ENCODE peak calls at places on chromosomes 5 and 9, in seven cellular contexts. T is fibroblast of mammary gland, Y is mesendoderm, Z is fibroblast of lung, X is left ventricle myocardium inferior, D is body of pancreas, B is A549. N is an unnamed sample.

GRCh38 chr5:117713585-117714198 is 1139.1 kb upstream of the SEMA6A start:
- DNase-seq in T (peak), Y (peak), Z (no peak), X (no peak), D (no peak), B (no peak), N (no peak)

GRCh38 chr5:14762568-14763216 is 98.2 kb downstream of the OTULIN start:
- DNase-seq in T (no peak), Y (no peak), Z (no peak), X (no peak), D (no peak), B (no peak), N (no peak)

GRCh38 chr5:79844571-79844970 is 146.5 kb downstream of the MTX3 start:
- DNase-seq in T (no peak), Y (no peak), Z (no peak), X (no peak), D (no peak), B (no peak), N (no peak)

GRCh38 chr5:164002653-164003052 is 497.2 kb downstream of the MAT2B start:
- DNase-seq in T (peak), Y (no peak), Z (peak), X (no peak), D (no peak), B (no peak), N (no peak)

GRCh38 chr9:86667307-86667706 is 280.0 kb downstream of the GAS1 start:
- DNase-seq in T (peak), Y (no peak), Z (peak), X (no peak), D (no peak), B (no peak), N (peak)

GRCh38 chr5:9069650-9070049 is 476.2 kb downstream of the SEMA5A start:
- DNase-seq in T (no peak), Y (no peak), Z (peak), X (no peak), D (no peak), B (no peak), N (peak)

GRCh38 chr5:79956173-79956670 is 34.8 kb downstream of the MTX3 start:
- DNase-seq in T (peak), Y (peak), Z (peak), X (no peak), D (no peak), B (peak), N (no peak)

GRCh38 chr5:143698534-143698933 is 113.4 kb upstream of the HMHB1 start:
- DNase-seq in T (no peak), Y (no peak), Z (peak), X (no peak), D (no peak), B (no peak), N (no peak)

GRCh38 chr5:55860268-55860667 is 9.1 kb downstream of the IL31RA start:
- DNase-seq in T (no peak), Y (no peak), Z (no peak), X (no peak), D (no peak), B (no peak), N (no peak)

GRCh38 chr9:113504725-113505590 is 41.4 kb downstream of the RGS3 start:
- DNase-seq in T (peak), Y (no peak), Z (no peak), X (no peak), D (peak), B (no peak), N (no peak)

GRCh38 chr9:13354733-13355132 is 75.2 kb upstream of the MPDZ start:
- DNase-seq in T (peak), Y (no peak), Z (peak), X (no peak), D (no peak), B (no peak), N (peak)

GRCh38 chr9:92607088-92607487 is 62.8 kb downstream of the IPPK start:
- DNase-seq in T (peak), Y (no peak), Z (peak), X (no peak), D (no peak), B (no peak), N (peak)

GRCh38 chr5:180133551-180133950 is 62.0 kb upstream of the RNF130 start:
- DNase-seq in T (no peak), Y (no peak), Z (no peak), X (no peak), D (no peak), B (no peak), N (no peak)

GRCh38 chr5:113663879-113664278 is 150.4 kb downstream of the YTHDC2 start:
- DNase-seq in T (peak), Y (peak), Z (peak), X (peak), D (peak), B (peak), N (no peak)

GRCh38 chr5:56023296-56023695 is 28.5 kb upstream of the IL6ST start:
- DNase-seq in T (no peak), Y (no peak), Z (no peak), X (no peak), D (no peak), B (no peak), N (no peak)

GRCh38 chr5:38926121-38926520 is 80.3 kb downstream of the OSMR start:
- DNase-seq in T (peak), Y (no peak), Z (peak), X (no peak), D (no peak), B (no peak), N (no peak)

GRCh38 chr5:157143127-157143959 is 678 bp upstream of the MED7 start:
- DNase-seq in T (peak), Y (no peak), Z (peak), X (peak), D (peak), B (peak), N (no peak)

GRCh38 chr5:151060742-151061141 is 20.1 kb downstream of the TNIP1 start:
- DNase-seq in T (no peak), Y (no peak), Z (no peak), X (no peak), D (no peak), B (no peak), N (no peak)

GRCh38 chr9:4327504-4328191 is 27.8 kb upstream of the GLIS3 start:
- DNase-seq in T (peak), Y (peak), Z (peak), X (no peak), D (no peak), B (no peak), N (peak)

GRCh38 chr5:168254013-168254693 is 37.3 kb upstream of the WWC1 start:
- DNase-seq in T (no peak), Y (no peak), Z (no peak), X (no peak), D (no peak), B (no peak), N (no peak)

GRCh38 chr9:87327567-87328125 is 170.0 kb upstream of the DAPK1 start:
- DNase-seq in T (no peak), Y (no peak), Z (no peak), X (no peak), D (no peak), B (no peak), N (no peak)

GRCh38 chr5:103327451-103327850 is 68.9 kb downstream of the MACIR start:
- DNase-seq in T (no peak), Y (no peak), Z (no peak), X (no peak), D (no peak), B (no peak), N (no peak)

GRCh38 chr5:170338272-170338671 is 40.7 kb upstream of the LCP2 start:
- DNase-seq in T (no peak), Y (no peak), Z (no peak), X (no peak), D (no peak), B (no peak), N (no peak)

GRCh38 chr9:27660148-27660547 is 86.9 kb upstream of the C9orf72 start:
- DNase-seq in T (no peak), Y (no peak), Z (no peak), X (no peak), D (no peak), B (no peak), N (no peak)

GRCh38 chr5:33837301-33837700 is 54.5 kb downstream of the ADAMTS12 start:
- DNase-seq in T (no peak), Y (no peak), Z (peak), X (no peak), D (no peak), B (no peak), N (no peak)

GRCh38 chr5:59099270-59099994 is 516.6 kb downstream of the RAB3C start:
- DNase-seq in T (peak), Y (no peak), Z (peak), X (no peak), D (no peak), B (peak), N (peak)

GRCh38 chr5:141525659-141526058 is 36.8 kb downstream of the PCDHGC5 start:
- DNase-seq in T (peak), Y (no peak), Z (no peak), X (no peak), D (peak), B (no peak), N (no peak)

GRCh38 chr5:141521244-141521781 is 32.4 kb downstream of the PCDHGC5 start:
- DNase-seq in T (peak), Y (peak), Z (peak), X (no peak), D (no peak), B (peak), N (peak)

GRCh38 chr5:141523991-141524390 is 35.1 kb downstream of the PCDHGC5 start:
- DNase-seq in T (no peak), Y (no peak), Z (no peak), X (no peak), D (no peak), B (no peak), N (no peak)

GRCh38 chr5:141522301-141522700 is 33.4 kb downstream of the PCDHGC5 start:
- DNase-seq in T (no peak), Y (no peak), Z (no peak), X (no peak), D (no peak), B (no peak), N (no peak)

GRCh38 chr5:141524604-141525597 is 36.0 kb downstream of the PCDHGC5 start:
- DNase-seq in T (peak), Y (peak), Z (peak), X (peak), D (peak), B (peak), N (peak)
- H3K4me3 ChIP-seq in T (no peak), Y (no peak), Z (no peak), X (no peak), D (no peak), B (no peak), N (no peak)

DNA sequence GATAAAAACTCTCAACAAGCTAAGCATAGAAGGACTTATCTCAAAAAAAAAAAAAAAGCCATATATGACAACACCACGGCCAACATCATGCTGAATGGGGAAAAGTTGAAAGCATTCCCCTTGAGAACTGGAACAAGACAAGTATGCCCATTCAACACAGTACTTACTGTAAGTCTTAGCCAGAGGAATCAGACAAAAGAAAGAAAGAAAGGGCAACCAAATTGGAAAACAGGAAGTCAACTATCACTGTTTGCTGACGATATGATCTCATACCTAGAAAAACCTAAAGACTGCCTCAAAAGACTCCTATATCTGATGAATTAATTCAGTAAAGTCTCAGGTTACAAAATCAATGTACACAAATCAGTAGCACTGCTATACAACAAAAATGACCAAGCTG is 24.6 kb upstream of the PTGER4 start:
- DNase-seq in T (no peak), Y (no peak), Z (no peak), X (no peak), D (no peak), B (no peak), N (no peak)
- H3K4me3 ChIP-seq in T (no peak), Y (no peak), Z (no peak), X (no peak), D (no peak), B (no peak), N (no peak)

GRCh38 chr9:31067418-31067817 is 1317.0 kb upstream of the ACO1 start:
- DNase-seq in T (no peak), Y (no peak), Z (no peak), X (no peak), D (no peak), B (no peak), N (no peak)

GRCh38 chr9:31071606-31072286 is 1312.7 kb upstream of the ACO1 start:
- DNase-seq in T (no peak), Y (no peak), Z (no peak), X (no peak), D (no peak), B (no peak), N (no peak)
- H3K4me3 ChIP-seq in T (no peak), Y (no peak), Z (no peak), X (no peak), D (no peak), B (no peak), N (no peak)

GRCh38 chr5:71922584-71923106 is 184.6 kb upstream of the MAP1B start:
- DNase-seq in T (peak), Y (peak), Z (peak), X (no peak), D (no peak), B (peak), N (peak)
- H3K4me3 ChIP-seq in T (no peak), Y (no peak), Z (no peak), X (no peak), D (no peak), B (no peak), N (no peak)

GRCh38 chr5:54520940-54521339 is 3.4 kb downstream of the SNX18 start:
- DNase-seq in T (no peak), Y (no peak), Z (peak), X (no peak), D (no peak), B (no peak), N (no peak)

GRCh38 chr5:54520438-54520846 is 2.9 kb downstream of the SNX18 start:
- DNase-seq in T (peak), Y (peak), Z (peak), X (no peak), D (no peak), B (no peak), N (no peak)

GRCh38 chr5:54523534-54523933 is 6.0 kb downstream of the SNX18 start:
- DNase-seq in T (no peak), Y (no peak), Z (no peak), X (no peak), D (no peak), B (no peak), N (no peak)

GRCh38 chr5:54524082-54524481 is 6.5 kb downstream of the SNX18 start:
- DNase-seq in T (no peak), Y (no peak), Z (peak), X (no peak), D (no peak), B (no peak), N (no peak)

DNA sequence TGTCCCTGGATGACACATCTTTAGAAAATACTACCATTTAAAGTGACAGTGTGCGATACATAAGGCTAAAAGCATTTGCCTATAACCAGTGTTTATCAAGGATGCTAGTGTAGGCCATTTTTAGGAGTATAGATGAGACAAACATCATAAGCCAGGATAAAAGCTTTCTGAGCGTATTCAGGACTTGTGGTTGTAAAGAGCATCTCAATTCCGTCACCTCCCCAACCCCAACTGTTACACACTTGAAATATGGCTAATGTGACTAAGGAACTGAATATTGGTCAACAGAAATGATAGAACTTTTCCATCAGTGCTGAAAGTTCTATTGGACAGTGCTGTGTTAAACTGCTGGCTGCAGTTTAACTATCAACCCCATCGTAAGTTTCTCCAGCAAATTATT is 4.5 kb downstream of the SNX18 start:
- DNase-seq in T (no peak), Y (no peak), Z (peak), X (no peak), D (no peak), B (no peak), N (no peak)
- H3K4me3 ChIP-seq in T (no peak), Y (no peak), Z (peak), X (peak), D (no peak), B (no peak), N (peak)

DNA sequence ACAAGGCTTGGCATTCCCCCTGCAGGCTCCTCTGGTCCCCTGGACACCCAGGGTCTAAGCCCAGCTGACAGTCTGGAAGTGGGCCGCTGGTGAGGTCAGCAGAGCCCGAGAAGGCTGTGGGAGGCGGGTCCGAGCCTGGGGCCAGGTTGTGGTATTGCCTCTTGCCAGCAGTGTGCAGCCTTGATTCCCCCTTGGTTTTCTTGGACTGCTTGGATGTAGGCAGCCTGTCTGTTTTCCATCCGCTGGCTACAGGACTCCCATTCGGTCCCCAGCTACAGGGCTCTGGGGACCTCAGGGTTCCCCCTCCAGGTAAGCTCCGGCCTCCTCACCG is 1.6 kb downstream of the AIF1L start:
- DNase-seq in T (no peak), Y (no peak), Z (no peak), X (no peak), D (no peak), B (no peak), N (no peak)
- H3K4me3 ChIP-seq in T (no peak), Y (no peak), Z (no peak), X (peak), D (no peak), B (no peak), N (no peak)

GRCh38 chr5:95646569-95647330 is at the start of gene RFESD:
- DNase-seq in T (peak), Y (peak), Z (peak), X (peak), D (peak), B (peak), N (peak)
- H3K4me3 ChIP-seq in T (peak), Y (no peak), Z (peak), X (peak), D (no peak), B (peak), N (peak)

GRCh38 chr9:127734747-127735529 is at the start of gene TOR2A:
- DNase-seq in T (peak), Y (peak), Z (peak), X (peak), D (peak), B (peak), N (peak)

GRCh38 chr9:127738666-127739065 is 3.6 kb upstream of the TOR2A start:
- DNase-seq in T (no peak), Y (no peak), Z (no peak), X (no peak), D (no peak), B (no peak), N (no peak)

GRCh38 chr9:127733609-127734008 is 1.5 kb downstream of the TOR2A start:
- DNase-seq in T (no peak), Y (no peak), Z (no peak), X (no peak), D (no peak), B (no peak), N (no peak)

GRCh38 chr9:127734247-127734746 is 797 bp downstream of the TOR2A start:
- DNase-seq in T (no peak), Y (no peak), Z (no peak), X (no peak), D (no peak), B (no peak), N (no peak)

DNA sequence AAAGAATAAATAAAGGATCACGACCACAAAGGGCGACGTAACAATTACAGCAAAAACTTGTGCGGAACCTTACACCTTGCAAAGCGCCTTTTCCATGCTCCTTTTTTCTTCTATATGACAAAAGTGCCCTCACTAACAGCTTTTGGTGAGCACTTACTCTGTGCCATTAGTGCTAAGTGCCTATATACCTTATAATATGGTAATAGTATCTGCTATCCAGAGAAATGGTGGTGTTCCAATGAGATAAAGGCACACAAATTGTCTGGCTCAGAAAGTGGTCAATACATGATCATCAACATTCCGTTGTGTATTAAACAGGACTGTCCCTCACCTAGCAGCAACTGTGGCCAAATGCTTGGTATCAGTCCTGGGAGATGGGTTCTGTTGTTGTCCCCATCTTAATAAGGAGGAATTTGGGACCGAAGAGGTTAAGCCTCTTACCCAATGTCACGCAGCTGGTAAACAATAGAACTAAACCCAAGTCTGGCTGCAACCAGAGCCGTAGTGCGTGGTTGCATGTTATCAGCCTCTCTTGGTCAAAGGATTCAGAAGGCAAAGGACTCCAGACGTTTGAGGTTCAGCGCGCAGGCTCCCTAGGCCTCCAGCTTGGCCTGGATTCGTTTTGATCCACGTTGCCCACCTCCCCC is 559 bp upstream of the TOR2A start:
- DNase-seq in T (no peak), Y (no peak), Z (no peak), X (no peak), D (no peak), B (no peak), N (no peak)
- H3K4me3 ChIP-seq in T (no peak), Y (no peak), Z (no peak), X (peak), D (no peak), B (no peak), N (no peak)

GRCh38 chr5:176629317-176629852 is 949 bp downstream of the SNCB start:
- DNase-seq in T (no peak), Y (no peak), Z (no peak), X (no peak), D (no peak), B (no peak), N (no peak)
- H3K4me3 ChIP-seq in T (no peak), Y (no peak), Z (no peak), X (peak), D (no peak), B (peak), N (peak)

N was measured in skeletal muscle cell.